ENCODE peak calls at places on chromosome 7, in five cellular contexts. One of them, this sample, is unnamed.
A peak's percentile ranks its signal among the peaks of the same experiment; 100 is the strongest.

GRCh38 chr7:46446151-46446550 is 525.1 kb upstream of the IGFBP3 start:
- DNase-seq in fibroblast of lung: no peak
- DNase-seq in Caco-2: no peak
- DNase-seq in DND-41: no peak
- DNase-seq in PC-9: no peak
- DNase-seq in this sample: no peak

GRCh38 chr7:34157137-34157536 is 251.8 kb downstream of the BMPER start:
- DNase-seq in fibroblast of lung: no peak
- DNase-seq in PC-9: no peak
- DNase-seq in Caco-2: no peak
- DNase-seq in DND-41: no peak
- DNase-seq in this sample: peak; percentile 18

GRCh38 chr7:84176716-84177115 is 17.9 kb downstream of the SEMA3A start:
- DNase-seq in Caco-2: no peak
- DNase-seq in PC-9: no peak
- DNase-seq in fibroblast of lung: peak; percentile 51
- DNase-seq in DND-41: no peak
- DNase-seq in this sample: no peak

GRCh38 chr7:115297651-115298050 is 375.8 kb downstream of the MDFIC start:
- DNase-seq in PC-9: peak; percentile 56
- DNase-seq in DND-41: no peak
- DNase-seq in fibroblast of lung: peak; percentile 89
- DNase-seq in Caco-2: no peak
- DNase-seq in this sample: peak; percentile 91

GRCh38 chr7:140397784-140398750 is at the start of gene SLC37A3:
- DNase-seq in fibroblast of lung: peak; percentile 74
- DNase-seq in Caco-2: peak; percentile 94
- DNase-seq in DND-41: peak; percentile 78
- DNase-seq in PC-9: peak; percentile 92
- DNase-seq in this sample: peak; percentile 77

GRCh38 chr7:20238754-20239324 is 21.7 kb upstream of the MACC1 start:
- DNase-seq in fibroblast of lung: peak; percentile 73
- DNase-seq in PC-9: no peak
- DNase-seq in DND-41: no peak
- DNase-seq in Caco-2: no peak
- DNase-seq in this sample: no peak

GRCh38 chr7:80584778-80585177 is 53.7 kb upstream of the CD36 start:
- DNase-seq in DND-41: no peak
- DNase-seq in Caco-2: peak; percentile 12
- DNase-seq in fibroblast of lung: peak; percentile 35
- DNase-seq in PC-9: peak; percentile 28
- DNase-seq in this sample: peak; percentile 88

GRCh38 chr7:108322899-108323298 is 133.3 kb downstream of the NRCAM start:
- DNase-seq in DND-41: no peak
- DNase-seq in PC-9: no peak
- DNase-seq in Caco-2: no peak
- DNase-seq in fibroblast of lung: no peak
- DNase-seq in this sample: no peak

GRCh38 chr7:114799522-114800133 is 122.3 kb upstream of the MDFIC start:
- DNase-seq in DND-41: no peak
- DNase-seq in Caco-2: no peak
- DNase-seq in fibroblast of lung: no peak
- DNase-seq in PC-9: no peak
- DNase-seq in this sample: no peak

GRCh38 chr7:100483728-100484635 is at the start of gene NYAP1:
- DNase-seq in Caco-2: peak; percentile 73
- DNase-seq in fibroblast of lung: peak; percentile 31
- DNase-seq in PC-9: peak; percentile 64
- DNase-seq in DND-41: peak; percentile 74
- DNase-seq in this sample: peak; percentile 50

GRCh38 chr7:155257482-155258232 is 40.0 kb upstream of the INSIG1 start:
- DNase-seq in Caco-2: no peak
- DNase-seq in DND-41: no peak
- DNase-seq in fibroblast of lung: peak; percentile 79
- DNase-seq in PC-9: peak; percentile 35
- DNase-seq in this sample: peak; percentile 69

GRCh38 chr7:5423272-5423843 is at the start of gene TNRC18:
- DNase-seq in Caco-2: no peak
- DNase-seq in fibroblast of lung: no peak
- DNase-seq in PC-9: no peak
- DNase-seq in DND-41: peak; percentile 63
- DNase-seq in this sample: no peak

GRCh38 chr7:139767561-139767982 is 10.2 kb downstream of the HIPK2 start:
- DNase-seq in fibroblast of lung: no peak
- DNase-seq in PC-9: no peak
- DNase-seq in DND-41: peak; percentile 45
- DNase-seq in Caco-2: no peak
- DNase-seq in this sample: peak; percentile 61

GRCh38 chr7:75945297-75946168 is 30.6 kb downstream of the POR start:
- DNase-seq in PC-9: peak; percentile 50
- DNase-seq in DND-41: no peak
- DNase-seq in Caco-2: peak; percentile 44
- DNase-seq in fibroblast of lung: peak; percentile 29
- DNase-seq in this sample: peak; percentile 79

GRCh38 chr7:47211467-47212121 is 370.3 kb downstream of the TNS3 start:
- DNase-seq in PC-9: peak; percentile 37
- DNase-seq in DND-41: no peak
- DNase-seq in Caco-2: no peak
- DNase-seq in fibroblast of lung: no peak
- DNase-seq in this sample: no peak

GRCh38 chr7:45922810-45923209 is 1.7 kb upstream of the IGFBP3 start:
- DNase-seq in Caco-2: no peak
- DNase-seq in DND-41: no peak
- DNase-seq in fibroblast of lung: peak; percentile 37
- DNase-seq in PC-9: no peak
- DNase-seq in this sample: no peak

GRCh38 chr7:98921608-98922372 is 43.5 kb downstream of the TRRAP start:
- DNase-seq in fibroblast of lung: no peak
- DNase-seq in Caco-2: no peak
- DNase-seq in PC-9: no peak
- DNase-seq in DND-41: no peak
- DNase-seq in this sample: no peak

GRCh38 chr7:72211175-72211574 is 201.0 kb downstream of the CALN1 start:
- DNase-seq in PC-9: no peak
- DNase-seq in Caco-2: no peak
- DNase-seq in DND-41: no peak
- DNase-seq in fibroblast of lung: no peak
- DNase-seq in this sample: no peak

GRCh38 chr7:142060936-142061335 is 50.6 kb upstream of the MGAM2 start:
- DNase-seq in PC-9: no peak
- DNase-seq in fibroblast of lung: no peak
- DNase-seq in Caco-2: no peak
- DNase-seq in DND-41: no peak
- DNase-seq in this sample: no peak

GRCh38 chr7:103690576-103690975 is 244.6 kb upstream of the SLC26A5 start:
- DNase-seq in Caco-2: no peak
- DNase-seq in PC-9: no peak
- DNase-seq in fibroblast of lung: peak; percentile 30
- DNase-seq in DND-41: no peak
- DNase-seq in this sample: no peak

DNA sequence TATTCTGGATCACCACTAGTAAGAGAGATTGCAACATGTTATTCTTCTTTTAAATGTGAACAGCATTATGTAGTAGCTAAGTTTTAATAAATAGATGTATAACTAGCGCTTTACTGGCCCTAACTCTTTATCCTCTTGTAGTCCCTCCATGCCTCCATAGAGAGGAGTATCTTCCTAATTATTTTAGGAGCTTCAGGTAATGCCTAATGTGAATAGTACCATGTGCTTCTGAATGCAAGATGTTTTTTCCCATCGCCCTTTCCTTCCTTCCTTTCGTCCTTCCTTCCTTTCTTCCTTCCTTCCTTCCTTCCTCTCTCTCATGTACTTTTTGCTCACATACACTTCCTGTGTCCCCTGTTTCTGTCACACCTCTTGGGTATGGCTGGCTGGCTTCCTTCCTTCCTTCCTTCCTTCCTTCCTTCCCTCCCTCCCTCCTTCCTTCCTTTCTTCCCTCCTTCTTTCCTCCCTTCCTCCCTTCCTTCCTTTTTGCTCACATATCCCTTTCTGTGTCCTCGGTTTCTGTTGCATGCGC is 290.7 kb downstream of the HDAC9 start:
- DNase-seq in Caco-2: no peak
- DNase-seq in DND-41: no peak
- DNase-seq in PC-9: no peak
- DNase-seq in fibroblast of lung: no peak
- DNase-seq in this sample: no peak
- H3K4me3 ChIP-seq in Caco-2: no peak overlapping the region
- H3K4me3 ChIP-seq in DND-41: no peak overlapping the region
- H3K4me3 ChIP-seq in PC-9: no peak overlapping the region
- H3K4me3 ChIP-seq in fibroblast of lung: no peak overlapping the region
- H3K4me3 ChIP-seq in this sample: no peak overlapping the region

GRCh38 chr7:1196950-1197349 is 35.7 kb upstream of the UNCX start:
- DNase-seq in Caco-2: no peak
- DNase-seq in PC-9: no peak
- DNase-seq in DND-41: no peak
- DNase-seq in fibroblast of lung: no peak
- DNase-seq in this sample: no peak

GRCh38 chr7:1193593-1194424 is 33.8 kb upstream of the ZFAND2A start:
- DNase-seq in PC-9: peak; percentile 80
- DNase-seq in fibroblast of lung: peak; percentile 29
- DNase-seq in DND-41: no peak
- DNase-seq in Caco-2: no peak
- DNase-seq in this sample: peak; percentile 55

GRCh38 chr7:1189986-1190772 is 30.2 kb upstream of the ZFAND2A start:
- DNase-seq in fibroblast of lung: no peak
- DNase-seq in DND-41: no peak
- DNase-seq in PC-9: no peak
- DNase-seq in Caco-2: no peak
- DNase-seq in this sample: no peak

GRCh38 chr7:1188720-1189294 is 28.8 kb upstream of the ZFAND2A start:
- DNase-seq in fibroblast of lung: no peak
- DNase-seq in DND-41: no peak
- DNase-seq in Caco-2: no peak
- DNase-seq in PC-9: no peak
- DNase-seq in this sample: no peak

GRCh38 chr7:1192171-1192676 is 32.2 kb upstream of the ZFAND2A start:
- DNase-seq in DND-41: peak; percentile 46
- DNase-seq in Caco-2: no peak
- DNase-seq in PC-9: no peak
- DNase-seq in fibroblast of lung: peak; percentile 76
- DNase-seq in this sample: peak; percentile 87
- TF ChIP-seq CTCF in DND-41: peak; percentile 28
- TF ChIP-seq CTCF in Caco-2: no peak
- TF ChIP-seq CTCF in PC-9: no peak
- TF ChIP-seq CTCF in fibroblast of lung: no peak
- TF ChIP-seq CTCF in this sample: peak; percentile 34

GRCh38 chr7:1621718-1622117 is 48.4 kb upstream of the ELFN1 start:
- DNase-seq in Caco-2: no peak
- DNase-seq in DND-41: no peak
- DNase-seq in fibroblast of lung: no peak
- DNase-seq in PC-9: no peak
- DNase-seq in this sample: no peak

GRCh38 chr7:1620835-1621234 is 49.2 kb upstream of the ELFN1 start:
- DNase-seq in PC-9: no peak
- DNase-seq in fibroblast of lung: no peak
- DNase-seq in DND-41: no peak
- DNase-seq in Caco-2: no peak
- DNase-seq in this sample: no peak

GRCh38 chr7:1618475-1618874 is 48.6 kb upstream of the PSMG3 start:
- DNase-seq in fibroblast of lung: no peak
- DNase-seq in Caco-2: no peak
- DNase-seq in DND-41: no peak
- DNase-seq in PC-9: no peak
- DNase-seq in this sample: no peak

GRCh38 chr7:1617957-1618356 is 48.1 kb upstream of the PSMG3 start:
- DNase-seq in fibroblast of lung: no peak
- DNase-seq in PC-9: no peak
- DNase-seq in DND-41: no peak
- DNase-seq in Caco-2: no peak
- DNase-seq in this sample: no peak

DNA sequence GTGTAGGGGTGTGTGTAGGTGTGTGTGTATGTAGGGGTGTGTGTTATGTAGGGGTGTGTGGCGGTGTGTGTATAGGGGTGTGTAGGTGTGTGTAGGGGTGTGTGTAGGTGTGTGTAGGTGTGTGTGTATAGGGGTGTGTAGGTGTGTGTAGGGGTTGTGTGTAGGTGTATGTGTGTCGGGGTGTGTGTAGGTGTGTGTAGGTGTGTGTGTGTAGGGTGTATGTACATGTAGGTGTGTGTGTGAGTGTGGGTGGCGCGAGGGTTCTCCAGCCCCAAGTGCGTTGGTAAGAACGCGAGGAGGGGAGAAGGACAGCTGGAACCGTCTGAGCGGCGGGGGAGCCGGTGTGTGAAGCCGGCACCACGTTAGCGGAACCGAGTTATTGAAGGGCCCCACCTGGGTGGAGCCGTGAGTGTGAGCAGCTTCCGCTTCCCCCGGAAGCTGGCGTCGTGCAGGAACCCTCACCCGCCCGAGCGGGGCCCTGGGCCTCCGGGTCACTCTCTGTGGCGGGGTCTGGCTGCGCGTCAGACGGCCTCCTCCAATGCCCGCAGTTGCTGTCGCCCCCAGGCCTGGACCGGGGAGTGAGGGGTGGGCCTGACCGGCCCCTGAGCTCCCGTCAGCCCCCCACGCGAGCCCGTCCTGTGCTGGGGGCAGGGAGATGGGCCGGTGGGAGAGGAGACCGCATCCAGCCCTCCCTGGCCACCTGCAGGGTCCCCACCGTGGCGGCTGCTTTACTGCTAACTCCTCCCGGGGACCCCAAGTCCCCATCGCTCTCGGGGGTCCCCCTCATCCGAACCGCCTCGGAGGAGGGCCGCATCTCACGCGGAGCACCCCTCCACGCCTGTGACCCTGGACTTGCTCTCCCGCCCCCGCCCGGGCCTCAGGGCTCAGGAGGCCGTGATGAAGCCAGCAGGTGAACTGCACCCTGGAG is 49.6 kb upstream of the PSMG3 start:
- DNase-seq in DND-41: no peak
- DNase-seq in fibroblast of lung: no peak
- DNase-seq in Caco-2: no peak
- DNase-seq in PC-9: no peak
- DNase-seq in this sample: no peak
- H3K4me3 ChIP-seq in DND-41: no peak overlapping the region
- H3K4me3 ChIP-seq in fibroblast of lung: no peak overlapping the region
- H3K4me3 ChIP-seq in Caco-2: no peak overlapping the region
- H3K4me3 ChIP-seq in PC-9: no peak overlapping the region
- H3K4me3 ChIP-seq in this sample: no peak overlapping the region

DNA sequence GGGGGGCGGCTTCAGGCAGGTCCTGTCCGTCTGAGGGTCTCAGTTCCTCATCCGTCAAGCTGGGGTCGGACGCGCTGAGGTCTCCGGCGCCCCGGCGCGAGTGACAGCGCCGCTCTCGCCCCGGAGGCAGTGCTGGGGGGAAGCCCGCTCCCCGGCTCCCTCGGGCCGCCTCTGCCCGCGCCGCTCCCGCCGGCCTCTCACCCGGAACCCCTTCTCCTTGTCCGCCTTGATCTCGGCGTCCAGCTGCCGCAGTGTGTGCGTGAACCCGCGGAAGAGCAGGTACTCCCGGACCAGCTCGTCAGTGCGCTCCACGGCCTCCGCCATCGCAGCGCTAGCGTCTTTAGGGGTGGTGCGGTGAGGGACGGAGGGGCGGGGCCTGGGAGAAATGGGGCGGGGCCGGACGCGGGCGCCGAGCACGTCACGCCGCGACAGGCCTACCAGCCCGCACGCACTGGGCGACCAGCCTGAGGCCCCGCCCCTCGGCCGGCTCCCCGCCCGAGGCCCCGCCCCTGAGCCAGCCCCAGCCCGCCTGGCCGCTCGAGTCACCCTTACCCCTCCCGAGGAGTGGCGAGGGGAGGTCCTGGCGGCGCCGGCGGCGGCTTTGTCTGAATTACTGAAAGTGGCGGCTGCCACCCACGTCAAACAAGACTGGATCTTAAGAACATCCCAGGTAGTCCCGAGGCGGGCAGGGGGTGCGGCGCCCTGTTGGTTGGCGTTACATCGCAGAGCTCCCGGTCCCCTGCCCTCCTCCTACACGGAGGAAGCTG is at the start of gene WDR91:
- DNase-seq in DND-41: peak; percentile 96
- DNase-seq in fibroblast of lung: peak; percentile 83
- DNase-seq in PC-9: peak; percentile 95
- DNase-seq in Caco-2: peak; percentile 94
- DNase-seq in this sample: peak; percentile 92
- TF ChIP-seq CTCF in DND-41: peak; percentile 25
- TF ChIP-seq CTCF in fibroblast of lung: no peak
- TF ChIP-seq CTCF in PC-9: no peak
- TF ChIP-seq CTCF in Caco-2: no peak
- TF ChIP-seq CTCF in this sample: no peak

This sample was measured in choroid plexus epithelial cell.